ENCODE peak calls at places on chromosomes 6 and 20, in four cellular contexts. One of them, this sample, is unnamed.

GRCh38 chr6:80174931-80175572 is 68.6 kb downstream of the BCKDHB start:
- DNase-seq in NCI-H2029 treated with DMSO at 0.1 percent for 48 hours: no peak
- DNase-seq in NCI-H345: no peak
- DNase-seq in esophagus squamous epithelium: no peak
- DNase-seq in this sample: no peak

GRCh38 chr6:44062771-44063560 is 64.3 kb downstream of the MRPL14 start:
- DNase-seq in NCI-H2029 treated with DMSO at 0.1 percent for 48 hours: no peak
- DNase-seq in NCI-H345: no peak
- DNase-seq in esophagus squamous epithelium: no peak
- DNase-seq in this sample: peak; percentile 51

GRCh38 chr6:135092724-135093123 is 38.1 kb upstream of the HBS1L start:
- DNase-seq in NCI-H2029 treated with DMSO at 0.1 percent for 48 hours: no peak
- DNase-seq in NCI-H345: no peak
- DNase-seq in esophagus squamous epithelium: no peak
- DNase-seq in this sample: no peak

GRCh38 chr20:19885981-19886665 is 128.1 kb downstream of the RIN2 start:
- DNase-seq in NCI-H2029 treated with DMSO at 0.1 percent for 48 hours: peak; percentile 29
- DNase-seq in NCI-H345: no peak
- DNase-seq in esophagus squamous epithelium: no peak
- DNase-seq in this sample: no peak

GRCh38 chr6:111993342-111993741 is 60.6 kb upstream of the CCN6 start:
- DNase-seq in NCI-H2029 treated with DMSO at 0.1 percent for 48 hours: no peak
- DNase-seq in NCI-H345: peak; percentile 55
- DNase-seq in esophagus squamous epithelium: no peak
- DNase-seq in this sample: no peak

GRCh38 chr20:53685070-53685595 is 91.5 kb upstream of the ZNF217 start:
- DNase-seq in NCI-H2029 treated with DMSO at 0.1 percent for 48 hours: no peak
- DNase-seq in NCI-H345: no peak
- DNase-seq in esophagus squamous epithelium: no peak
- DNase-seq in this sample: no peak

GRCh38 chr6:142551145-142551811 is 249.5 kb downstream of the ADGRG6 start:
- DNase-seq in NCI-H2029 treated with DMSO at 0.1 percent for 48 hours: no peak
- DNase-seq in NCI-H345: peak; percentile 7
- DNase-seq in esophagus squamous epithelium: no peak
- DNase-seq in this sample: no peak

GRCh38 chr6:170290306-170291128 is at the start of gene DLL1:
- DNase-seq in NCI-H2029 treated with DMSO at 0.1 percent for 48 hours: peak; percentile 75
- DNase-seq in NCI-H345: peak; percentile 83
- DNase-seq in esophagus squamous epithelium: no peak
- DNase-seq in this sample: peak; percentile 66

GRCh38 chr20:63009988-63010769 is 3.4 kb upstream of the BHLHE23 start:
- DNase-seq in NCI-H2029 treated with DMSO at 0.1 percent for 48 hours: peak; percentile 44
- DNase-seq in NCI-H345: peak; percentile 77
- DNase-seq in esophagus squamous epithelium: no peak
- DNase-seq in this sample: no peak

GRCh38 chr6:52725530-52726192 is 37.6 kb downstream of the GSTA2 start:
- DNase-seq in NCI-H2029 treated with DMSO at 0.1 percent for 48 hours: peak; percentile 8
- DNase-seq in NCI-H345: peak; percentile 44
- DNase-seq in esophagus squamous epithelium: no peak
- DNase-seq in this sample: no peak

This sample was measured in HEK293T.